ENCODE peak calls at places on chromosomes 13 and 19, in four cellular contexts. F, Q, R and T are unnamed samples.

GRCh38 chr13:24032252-24032651 is 128.3 kb upstream of the SPATA13 start:
- DNase-seq in F (no peak), Q (peak), R (no peak), T (no peak)

GRCh38 chr13:40292108-40292507 is 374.3 kb downstream of the FOXO1 start:
- DNase-seq in F (no peak), Q (no peak), R (no peak), T (no peak)

GRCh38 chr19:43984687-43985000 is 656 bp downstream of the ZNF155 start:
- DNase-seq in F (no peak), Q (no peak), R (no peak), T (no peak)

GRCh38 chr13:110726726-110727125 is 13.2 kb downstream of the ING1 start:
- DNase-seq in F (peak), Q (no peak), R (peak), T (peak)

GRCh38 chr13:42497798-42498197 is 76.2 kb upstream of the TNFSF11 start:
- DNase-seq in F (no peak), Q (no peak), R (peak), T (peak)

GRCh38 chr13:23505007-23505406 is 65.2 kb upstream of the TNFRSF19 start:
- DNase-seq in F (no peak), Q (no peak), R (no peak), T (no peak)

GRCh38 chr19:294819-295686 is 3.9 kb upstream of the PLPP2 start:
- DNase-seq in F (peak), Q (no peak), R (peak), T (peak)

GRCh38 chr13:20911037-20911436 is 8.5 kb upstream of the XPO4 start:
- DNase-seq in F (no peak), Q (no peak), R (no peak), T (no peak)

GRCh38 chr13:83753912-83754624 is 128.2 kb downstream of the SLITRK1 start:
- DNase-seq in F (no peak), Q (no peak), R (peak), T (no peak)

GRCh38 chr19:57240311-57241090 is at the start of gene ZNF805:
- DNase-seq in F (peak), Q (peak), R (peak), T (peak)
- TF ChIP-seq CTCF in F (no peak), Q (no peak), R (peak), T (no peak)

DNA sequence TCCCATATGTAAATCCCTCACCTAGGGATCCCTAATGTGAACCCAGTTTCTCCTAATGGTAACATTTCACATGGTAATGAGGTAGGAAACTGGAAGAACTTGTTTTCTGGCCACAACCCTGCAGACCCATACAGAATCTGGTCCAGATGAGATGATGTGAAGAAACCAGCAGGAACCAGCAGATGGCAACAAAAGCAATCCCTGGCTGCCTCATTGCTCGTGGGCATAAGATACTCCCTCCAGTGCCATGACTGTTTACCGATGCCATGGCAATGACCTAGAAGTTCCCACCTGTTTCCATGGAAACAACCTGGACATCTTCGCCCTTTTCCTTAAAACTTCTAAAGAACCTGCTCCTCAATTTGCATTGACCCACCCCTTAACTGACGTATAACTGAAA is 1.4 kb upstream of the CD209 start:
- DNase-seq in F (no peak), Q (no peak), R (peak), T (no peak)
- TF ChIP-seq CTCF in F (no peak), Q (peak), R (peak), T (no peak)

GRCh38 chr13:33353646-33354045 is 68.1 kb upstream of the STARD13 start:
- DNase-seq in F (no peak), Q (no peak), R (no peak), T (no peak)

GRCh38 chr13:33352023-33352422 is 66.5 kb upstream of the STARD13 start:
- DNase-seq in F (no peak), Q (no peak), R (no peak), T (no peak)

GRCh38 chr13:33352520-33352919 is 67.0 kb upstream of the STARD13 start:
- DNase-seq in F (no peak), Q (no peak), R (no peak), T (no peak)

GRCh38 chr13:33353210-33353609 is 67.7 kb upstream of the STARD13 start:
- DNase-seq in F (no peak), Q (no peak), R (peak), T (peak)

GRCh38 chr13:33355470-33355869 is 69.9 kb upstream of the STARD13 start:
- DNase-seq in F (no peak), Q (peak), R (no peak), T (no peak)
- TF ChIP-seq CTCF in F (no peak), Q (no peak), R (no peak), T (no peak)

GRCh38 chr19:32318884-32319520 is 26.4 kb upstream of the ZNF507 start:
- DNase-seq in F (no peak), Q (no peak), R (no peak), T (peak)
- TF ChIP-seq CTCF in F (no peak), Q (peak), R (peak), T (no peak)